ENCODE peak calls at places on chromosomes 3 and 15, in eight cellular contexts. N is spleen, W is endothelial cell of umbilical vein, R is H1, A is breast epithelium, G is HCT116, H is sigmoid colon, O is prostate gland. C is an unnamed sample.

GRCh38 chr15:88624156-88624970 is 3.2 kb downstream of the AEN start:
- DNase-seq in N (no peak), W (peak; percentile 81), R (no peak), A (no peak), G (no peak), H (peak; percentile 56), O (no peak), C (no peak)

GRCh38 chr3:43895573-43895972 is 204.8 kb downstream of the ABHD5 start:
- DNase-seq in N (no peak), W (no peak), R (no peak), A (no peak), G (no peak), H (no peak), O (no peak), C (no peak)

GRCh38 chr3:78086150-78086549 is 1046.3 kb downstream of the ROBO2 start:
- DNase-seq in N (no peak), W (no peak), R (no peak), A (no peak), G (no peak), H (no peak), O (no peak), C (no peak)

GRCh38 chr15:94844188-94844532 is 612.8 kb downstream of the MCTP2 start:
- DNase-seq in N (no peak), W (no peak), R (no peak), A (no peak), G (no peak), H (no peak), O (no peak), C (no peak)

GRCh38 chr15:70039917-70040316 is 57.8 kb downstream of the TLE3 start:
- DNase-seq in N (no peak), W (no peak), R (no peak), A (no peak), G (no peak), H (no peak), O (no peak), C (no peak)

GRCh38 chr3:159765860-159766294 is 222.8 kb upstream of the IL12A start:
- DNase-seq in N (no peak), W (no peak), R (no peak), A (no peak), G (no peak), H (peak; percentile 81), O (no peak), C (no peak)

GRCh38 chr3:16793321-16793720 is 91.4 kb upstream of the PLCL2 start:
- DNase-seq in N (no peak), W (no peak), R (no peak), A (no peak), G (no peak), H (no peak), O (no peak), C (no peak)

GRCh38 chr15:67838789-67839332 is 984 bp downstream of the RNU6-1 start:
- DNase-seq in N (peak; percentile 89), W (no peak), R (peak; percentile 81), A (no peak), G (no peak), H (peak; percentile 81), O (peak; percentile 58), C (peak; percentile 65)

GRCh38 chr15:63165166-63165859 is 8.0 kb upstream of the RPS27L start:
- DNase-seq in N (no peak), W (no peak), R (peak; percentile 19), A (no peak), G (no peak), H (no peak), O (no peak), C (no peak)

GRCh38 chr3:122076414-122077292 is 21.5 kb downstream of the CD86 start:
- DNase-seq in N (no peak), W (peak; percentile 43), R (no peak), A (no peak), G (no peak), H (no peak), O (no peak), C (no peak)

GRCh38 chr3:16203031-16203430 is 28.6 kb downstream of the GALNT15 start:
- DNase-seq in N (no peak), W (no peak), R (no peak), A (no peak), G (no peak), H (no peak), O (no peak), C (no peak)

GRCh38 chr3:187745201-187746058 is at the start of gene BCL6:
- DNase-seq in N (peak; percentile 96), W (peak; percentile 95), R (peak; percentile 89), A (peak; percentile 93), G (peak; percentile 98), H (peak; percentile 98), O (peak; percentile 94), C (peak; percentile 93)
- TF ChIP-seq POLR2AphosphoS5 in N (peak; percentile 100), W (peak; percentile 77), R (peak; percentile 9), A (peak; percentile 97), G (peak; percentile 98), H (peak; percentile 98), O (peak; percentile 98), C (peak; percentile 98)

GRCh38 chr3:177931346-177931745 is 604.9 kb upstream of the KCNMB2 start:
- DNase-seq in N (no peak), W (no peak), R (no peak), A (no peak), G (no peak), H (no peak), O (no peak), C (no peak)

GRCh38 chr3:177932346-177932745 is 603.9 kb upstream of the KCNMB2 start:
- DNase-seq in N (no peak), W (peak; percentile 64), R (no peak), A (no peak), G (no peak), H (no peak), O (no peak), C (no peak)

GRCh38 chr3:177930771-177931170 is 605.5 kb upstream of the KCNMB2 start:
- DNase-seq in N (no peak), W (no peak), R (no peak), A (no peak), G (no peak), H (no peak), O (no peak), C (no peak)

GRCh38 chr3:177928156-177928555 is 608.1 kb upstream of the KCNMB2 start:
- DNase-seq in N (no peak), W (no peak), R (no peak), A (no peak), G (peak; percentile 4), H (no peak), O (no peak), C (no peak)

DNA sequence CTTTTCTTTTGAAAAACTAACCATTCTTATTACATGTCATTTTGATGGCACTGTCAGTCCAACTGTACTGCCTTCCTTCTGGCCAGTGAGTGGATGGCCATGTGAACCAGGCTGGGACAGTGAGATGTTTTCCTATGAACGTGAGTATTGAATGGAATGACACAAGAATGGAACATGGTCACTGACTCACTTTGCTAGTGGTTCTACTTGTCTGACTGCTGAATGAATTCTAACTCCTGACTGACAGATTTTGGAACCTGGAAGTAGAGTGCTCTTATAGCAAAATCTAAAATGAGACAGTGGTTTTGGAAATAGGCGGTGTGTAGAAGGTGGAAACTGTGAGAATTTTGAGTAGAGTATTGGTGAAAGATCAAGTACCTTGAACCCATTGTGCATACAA is 606.9 kb upstream of the KCNMB2 start:
- DNase-seq in N (no peak), W (no peak), R (no peak), A (no peak), G (no peak), H (no peak), O (no peak), C (no peak)
- H3K27ac ChIP-seq in N (no peak overlapping the region), W (no peak overlapping the region), R (no peak overlapping the region), A (no peak overlapping the region), G (no peak overlapping the region), H (no peak overlapping the region), O (no peak overlapping the region), C (no peak overlapping the region)

GRCh38 chr3:28241221-28242160 is at the start of gene CMC1:
- DNase-seq in N (peak; percentile 98), W (peak; percentile 98), R (peak; percentile 98), A (peak; percentile 97), G (peak; percentile 89), H (peak; percentile 98), O (peak; percentile 97), C (peak; percentile 99)

GRCh38 chr3:28242519-28242918 is 1.1 kb downstream of the CMC1 start:
- DNase-seq in N (no peak), W (no peak), R (no peak), A (no peak), G (no peak), H (no peak), O (no peak), C (no peak)

GRCh38 chr3:28240440-28240839 is 979 bp upstream of the CMC1 start:
- DNase-seq in N (peak; percentile 58), W (peak; percentile 1), R (peak; percentile 63), A (no peak), G (no peak), H (no peak), O (no peak), C (no peak)

GRCh38 chr3:28243424-28244106 is 2.1 kb downstream of the CMC1 start:
- DNase-seq in N (no peak), W (no peak), R (no peak), A (no peak), G (no peak), H (no peak), O (no peak), C (no peak)

DNA sequence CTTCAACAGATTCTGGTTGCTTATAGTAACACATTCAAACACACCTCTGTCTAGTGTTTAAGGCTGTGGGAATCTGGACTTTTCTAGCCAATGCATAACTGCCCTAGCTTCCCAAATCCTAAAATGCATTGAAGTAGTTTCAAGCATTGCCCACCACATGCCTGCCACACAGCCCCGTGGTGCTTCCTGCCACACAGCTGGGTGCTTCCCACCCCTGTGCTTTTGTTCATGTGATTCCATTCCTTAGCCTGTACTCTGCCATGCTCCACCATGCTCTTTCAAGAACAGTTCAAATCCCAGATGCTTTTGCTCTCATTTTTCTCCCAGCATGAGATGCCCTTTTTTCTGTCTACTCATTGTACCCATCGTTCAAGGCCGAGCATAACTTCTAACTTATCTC is 2.3 kb upstream of the CMC1 start:
- DNase-seq in N (no peak), W (no peak), R (no peak), A (no peak), G (no peak), H (no peak), O (no peak), C (no peak)
- H3K4me3 ChIP-seq in N (no peak overlapping the region), W (no peak overlapping the region), R (no peak overlapping the region), A (no peak overlapping the region), G (no peak overlapping the region), H (no peak overlapping the region), O (no peak overlapping the region), C (no peak overlapping the region)

GRCh38 chr15:36950371-36950770 is 150.0 kb downstream of the MEIS2 start:
- DNase-seq in N (no peak), W (no peak), R (no peak), A (no peak), G (no peak), H (no peak), O (no peak), C (no peak)

GRCh38 chr15:36958611-36959010 is 141.7 kb downstream of the MEIS2 start:
- DNase-seq in N (no peak), W (no peak), R (no peak), A (no peak), G (no peak), H (no peak), O (no peak), C (no peak)

GRCh38 chr15:36953346-36953745 is 147.0 kb downstream of the MEIS2 start:
- DNase-seq in N (no peak), W (no peak), R (no peak), A (no peak), G (no peak), H (no peak), O (no peak), C (no peak)

GRCh38 chr15:36951747-36952247 is 148.6 kb downstream of the MEIS2 start:
- DNase-seq in N (no peak), W (peak; percentile 10), R (no peak), A (no peak), G (no peak), H (no peak), O (no peak), C (no peak)

GRCh38 chr15:36954486-36954885 is 145.9 kb downstream of the MEIS2 start:
- DNase-seq in N (no peak), W (no peak), R (no peak), A (no peak), G (no peak), H (no peak), O (no peak), C (no peak)
- TF ChIP-seq POLR2AphosphoS5 in N (no peak), W (no peak), R (no peak), A (no peak), G (no peak), H (no peak), O (no peak), C (no peak)